ENCODE peak calls at places on chromosomes 11 and 22, in eight cellular contexts. M is spleen, N is pancreas, W is tibial nerve, I is fibroblast of mammary gland, Y is cardiac fibroblast, P is suprapubic skin, G is RWPE1. Q is an unnamed sample.
A peak's percentile ranks its signal among the peaks of the same experiment; 100 is the strongest.

GRCh38 chr11:103581680-103582265 is 454.7 kb upstream of the DDI1 start:
- DNase-seq in M (no peak), N (no peak), W (no peak), I (no peak), Y (no peak), P (no peak), G (no peak), Q (no peak)

GRCh38 chr11:109914809-109915653 is 178.2 kb upstream of the ZC3H12C start:
- DNase-seq in M (no peak), N (no peak), W (no peak), I (peak; percentile 61), Y (peak; percentile 69), P (no peak), G (peak; percentile 31), Q (no peak)

GRCh38 chr11:1906623-1907423 is 12.7 kb upstream of the TNNT3 start:
- DNase-seq in M (no peak), N (no peak), W (no peak), I (no peak), Y (no peak), P (no peak), G (no peak), Q (no peak)

GRCh38 chr11:120632579-120632978 is 121.0 kb downstream of the GRIK4 start:
- DNase-seq in M (no peak), N (no peak), W (no peak), I (no peak), Y (no peak), P (no peak), G (no peak), Q (no peak)

GRCh38 chr22:42990131-42990838 is 24.7 kb downstream of the PACSIN2 start:
- DNase-seq in M (no peak), N (no peak), W (no peak), I (peak; percentile 94), Y (peak; percentile 94), P (no peak), G (peak; percentile 77), Q (peak; percentile 92)

GRCh38 chr11:64089915-64090810 is 54.4 kb downstream of the FLRT1 start:
- DNase-seq in M (no peak), N (no peak), W (no peak), I (no peak), Y (no peak), P (no peak), G (no peak), Q (no peak)

GRCh38 chr11:47539681-47540039 is 13.3 kb downstream of the CELF1 start:
- DNase-seq in M (no peak), N (peak; percentile 31), W (no peak), I (no peak), Y (no peak), P (no peak), G (peak; percentile 9), Q (no peak)

GRCh38 chr11:70467196-70468085 is 69.1 kb downstream of the CTTN start:
- DNase-seq in M (peak; percentile 75), N (peak; percentile 26), W (peak; percentile 56), I (peak; percentile 54), Y (peak; percentile 66), P (no peak), G (peak; percentile 69), Q (peak; percentile 29)

GRCh38 chr22:20241579-20242392 is 26.3 kb downstream of the RTN4R start:
- DNase-seq in M (no peak), N (no peak), W (no peak), I (no peak), Y (no peak), P (no peak), G (peak; percentile 12), Q (no peak)

GRCh38 chr11:92892769-92893168 is 76.7 kb upstream of the MTNR1B start:
- DNase-seq in M (no peak), N (no peak), W (no peak), I (no peak), Y (no peak), P (no peak), G (no peak), Q (no peak)

GRCh38 chr11:82680252-82680651 is 53.4 kb downstream of the FAM181B start:
- DNase-seq in M (no peak), N (no peak), W (no peak), I (no peak), Y (no peak), P (no peak), G (no peak), Q (peak; percentile 34)

GRCh38 chr22:33116846-33117547 is 58.8 kb upstream of the SYN3 start:
- DNase-seq in M (no peak), N (no peak), W (no peak), I (no peak), Y (no peak), P (no peak), G (peak; percentile 60), Q (no peak)

GRCh38 chr11:69439651-69440464 is 41.6 kb upstream of the LINC01488 start:
- DNase-seq in M (peak; percentile 63), N (no peak), W (no peak), I (peak; percentile 31), Y (peak; percentile 47), P (no peak), G (no peak), Q (peak; percentile 55)

GRCh38 chr22:29773233-29773632 is 6.1 kb downstream of the UQCR10 start:
- DNase-seq in M (no peak), N (no peak), W (no peak), I (peak; percentile 54), Y (peak; percentile 56), P (no peak), G (peak; percentile 67), Q (peak; percentile 52)

GRCh38 chr22:19121631-19122142 is 525 bp downstream of the DGCR2 start:
- DNase-seq in M (peak; percentile 91), N (peak; percentile 67), W (peak; percentile 26), I (no peak), Y (peak; percentile 50), P (peak; percentile 86), G (peak; percentile 25), Q (peak; percentile 18)

GRCh38 chr11:120894207-120894989 is 129.5 kb upstream of the TBCEL start:
- DNase-seq in M (peak; percentile 47), N (no peak), W (no peak), I (no peak), Y (no peak), P (no peak), G (peak; percentile 17), Q (no peak)

GRCh38 chr11:128316541-128317206 is 270.7 kb downstream of the ETS1 start:
- DNase-seq in M (no peak), N (no peak), W (no peak), I (no peak), Y (no peak), P (no peak), G (no peak), Q (no peak)

GRCh38 chr11:2810401-2811205 is 75.0 kb downstream of the CDKN1C start:
- DNase-seq in M (peak; percentile 47), N (no peak), W (peak; percentile 1), I (no peak), Y (no peak), P (no peak), G (no peak), Q (no peak)

GRCh38 chr22:38397189-38398097 is 57.6 kb downstream of the KCNJ4 start:
- DNase-seq in M (peak; percentile 89), N (peak; percentile 44), W (no peak), I (peak; percentile 37), Y (peak; percentile 23), P (no peak), G (peak; percentile 17), Q (no peak)

GRCh38 chr11:122108192-122108799 is 7.7 kb downstream of the BLID start:
- DNase-seq in M (no peak), N (no peak), W (no peak), I (peak; percentile 83), Y (peak; percentile 84), P (no peak), G (no peak), Q (peak; percentile 48)

GRCh38 chr11:8365542-8365941 is 101.9 kb upstream of the LMO1 start:
- DNase-seq in M (peak; percentile 63), N (no peak), W (no peak), I (no peak), Y (no peak), P (no peak), G (no peak), Q (no peak)

GRCh38 chr11:79708319-79708928 is 267.6 kb upstream of the TENM4 start:
- DNase-seq in M (no peak), N (no peak), W (no peak), I (peak; percentile 34), Y (peak; percentile 32), P (no peak), G (peak; percentile 58), Q (peak; percentile 47)

GRCh38 chr11:2798951-2799761 is 86.4 kb downstream of the CDKN1C start:
- DNase-seq in M (peak; percentile 29), N (peak; percentile 1), W (peak; percentile 7), I (no peak), Y (no peak), P (peak; percentile 58), G (no peak), Q (no peak)

GRCh38 chr11:47850337-47850736 is 2.2 kb upstream of the NUP160 start:
- DNase-seq in M (no peak), N (no peak), W (no peak), I (no peak), Y (no peak), P (no peak), G (no peak), Q (no peak)

GRCh38 chr11:2776351-2777061 is 76.7 kb upstream of the KCNQ1OT1 start:
- DNase-seq in M (peak; percentile 61), N (no peak), W (peak; percentile 10), I (no peak), Y (no peak), P (peak; percentile 76), G (no peak), Q (no peak)

DNA sequence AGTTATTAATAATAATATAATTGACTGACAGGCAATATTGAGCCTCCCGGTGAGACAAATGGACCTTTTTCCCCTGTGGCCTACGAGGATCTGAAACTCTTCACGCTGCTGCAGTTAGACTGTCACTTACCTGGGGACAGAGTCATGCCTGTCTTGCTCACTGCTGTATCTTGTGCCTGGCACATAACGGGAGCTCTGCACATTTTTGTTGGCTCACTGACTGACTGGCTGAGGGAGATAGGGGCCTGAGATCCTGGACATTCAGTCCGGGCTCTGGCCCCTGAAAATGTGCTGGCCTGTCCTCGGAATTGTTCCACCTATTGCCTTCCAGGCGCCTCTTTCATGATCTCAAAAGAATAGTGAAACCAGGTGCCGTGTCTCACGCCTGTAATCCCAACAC is 743 bp upstream of the CD3D start:
- DNase-seq in M (no peak), N (no peak), W (no peak), I (no peak), Y (no peak), P (no peak), G (no peak), Q (no peak)
- TF ChIP-seq CTCF in M (no peak), N (no peak), W (no peak), I (no peak), Y (no peak), P (no peak), G (no peak), Q (no peak)

GRCh38 chr22:23293720-23294119 is 113.4 kb downstream of the BCR start:
- DNase-seq in M (no peak), N (no peak), W (no peak), I (no peak), Y (no peak), P (no peak), G (no peak), Q (no peak)
- TF ChIP-seq CTCF in M (no peak), N (no peak), W (no peak), I (no peak), Y (no peak), P (no peak), G (no peak), Q (no peak)

GRCh38 chr22:39665229-39665628 is 94.7 kb downstream of the CACNA1I start:
- DNase-seq in M (no peak), N (no peak), W (no peak), I (no peak), Y (no peak), P (no peak), G (no peak), Q (no peak)
- TF ChIP-seq CTCF in M (no peak), N (no peak), W (no peak), I (no peak), Y (no peak), P (no peak), G (no peak), Q (no peak)

GRCh38 chr11:67239795-67240574 is 26.3 kb upstream of the GRK2 start:
- DNase-seq in M (peak; percentile 98), N (peak; percentile 99), W (peak; percentile 91), I (peak; percentile 97), Y (peak; percentile 99), P (peak; percentile 97), G (peak; percentile 95), Q (peak; percentile 99)
- TF ChIP-seq CTCF in M (peak; percentile 50), N (no peak), W (peak; percentile 46), I (no peak), Y (peak; percentile 6), P (no peak), G (no peak), Q (peak; percentile 47)

Q was measured in HFFc6.